ENCODE peak calls at places on chromosomes 13 and 19, in ten cellular contexts. E, V, X, F, P, Y, S, D, A and M are unnamed samples.

GRCh38 chr13:31035162-31035951 is 102.9 kb downstream of the TEX26 start:
- DNase-seq in S (no peak), Y (no peak), X (peak), E (no peak), V (no peak), A (no peak), F (peak), P (no peak), D (no peak), M (no peak)

GRCh38 chr13:49855930-49856329 is 63.4 kb upstream of the KPNA3 start:
- DNase-seq in E (no peak), Y (no peak), V (no peak), D (no peak), F (no peak), A (no peak), S (no peak), X (no peak), P (no peak), M (no peak)

GRCh38 chr13:75016225-75016624 is 465.7 kb downstream of the TBC1D4 start:
- DNase-seq in S (no peak), E (no peak), X (no peak), Y (no peak), V (no peak), F (no peak), D (no peak), P (no peak), A (no peak), M (no peak)

GRCh38 chr19:49019242-49019932 is 2.5 kb upstream of the LHB start:
- DNase-seq in Y (peak), S (peak), E (peak), D (no peak), P (peak), V (no peak), X (peak), A (no peak), F (peak), M (peak)

GRCh38 chr19:7673995-7674667 is 2.8 kb upstream of the MCEMP1 start:
- DNase-seq in V (peak), E (peak), S (peak), F (peak), D (no peak), P (peak), Y (no peak), A (no peak), X (peak), M (peak)

GRCh38 chr19:39138221-39139211 is 12.9 kb downstream of the PAK4 start:
- DNase-seq in A (no peak), D (no peak), Y (no peak), X (no peak), F (no peak), E (no peak), P (no peak), V (no peak), S (no peak), M (no peak)

GRCh38 chr13:96816874-96817273 is 177.4 kb downstream of the OXGR1 start:
- DNase-seq in V (no peak), P (no peak), A (no peak), D (no peak), E (no peak), F (no peak), X (no peak), Y (no peak), S (no peak), M (no peak)

GRCh38 chr13:30026093-30026492 is 175.7 kb upstream of the UBL3 start:
- DNase-seq in A (no peak), V (peak), Y (no peak), P (no peak), D (no peak), F (no peak), X (peak), E (no peak), S (peak), M (no peak)

GRCh38 chr13:30394798-30395191 is 27.5 kb upstream of the UBE2L5 start:
- DNase-seq in E (no peak), S (no peak), X (peak), A (no peak), V (no peak), Y (no peak), P (no peak), D (no peak), F (no peak), M (no peak)

GRCh38 chr13:33454844-33455256 is 169.3 kb upstream of the STARD13 start:
- DNase-seq in E (no peak), A (no peak), Y (no peak), X (peak), V (peak), D (no peak), F (no peak), P (no peak), S (no peak), M (no peak)

GRCh38 chr13:24013189-24013588 is 115.9 kb upstream of the C1QTNF9B start:
- DNase-seq in A (no peak), Y (no peak), V (no peak), X (no peak), D (no peak), P (no peak), S (no peak), F (no peak), E (no peak), M (no peak)

GRCh38 chr19:31784631-31785237 is 435.5 kb upstream of the TSHZ3 start:
- DNase-seq in P (no peak), F (no peak), V (no peak), E (no peak), D (no peak), Y (no peak), A (no peak), X (no peak), S (no peak), M (no peak)

GRCh38 chr19:7254590-7254989 is 39.6 kb downstream of the INSR start:
- DNase-seq in A (no peak), Y (no peak), D (no peak), E (no peak), P (no peak), V (no peak), X (no peak), F (no peak), S (no peak), M (peak)

GRCh38 chr13:75088915-75089314 is 393.1 kb downstream of the TBC1D4 start:
- DNase-seq in F (no peak), V (no peak), P (no peak), D (no peak), A (no peak), Y (no peak), E (no peak), X (no peak), S (no peak), M (no peak)

GRCh38 chr13:74641586-74641985 is 507.4 kb upstream of the KLF12 start:
- DNase-seq in X (peak), A (no peak), V (no peak), S (peak), D (no peak), Y (no peak), F (no peak), P (no peak), E (no peak), M (no peak)

GRCh38 chr13:113224486-113224885 is 15.1 kb downstream of the CUL4A start:
- DNase-seq in V (no peak), X (no peak), P (no peak), F (peak), D (no peak), E (no peak), Y (no peak), A (no peak), S (no peak), M (no peak)

GRCh38 chr19:29559743-29560142 is 33.9 kb downstream of the VSTM2B start:
- DNase-seq in F (peak), P (no peak), Y (no peak), D (no peak), A (no peak), X (no peak), V (no peak), S (no peak), E (no peak), M (no peak)

GRCh38 chr13:44396963-44397580 is 23.4 kb downstream of the SERP2 start:
- DNase-seq in V (no peak), F (peak), P (peak), Y (no peak), E (no peak), S (peak), D (peak), A (no peak), X (peak), M (peak)

GRCh38 chr13:110912651-110913051 is 2.2 kb downstream of the ANKRD10 start:
- DNase-seq in Y (no peak), X (peak), A (no peak), E (no peak), F (peak), V (no peak), S (peak), D (no peak), P (peak), M (peak)

GRCh38 chr19:5152767-5153532 is 184.0 kb downstream of the KDM4B start:
- DNase-seq in X (no peak), D (no peak), P (no peak), A (no peak), V (no peak), F (no peak), S (no peak), E (no peak), Y (no peak), M (no peak)

GRCh38 chr19:10812902-10813404 is 23.1 kb downstream of the TMED1 start:
- DNase-seq in F (peak), P (peak), X (peak), D (no peak), E (no peak), Y (no peak), A (no peak), V (peak), S (peak), M (no peak)

GRCh38 chr19:15962319-15962718 is 13.5 kb downstream of the OR10H4 start:
- DNase-seq in X (no peak), F (no peak), Y (no peak), A (no peak), D (no peak), E (no peak), S (no peak), V (no peak), P (no peak), M (peak)

GRCh38 chr19:3249408-3249807 is 24.9 kb downstream of the CELF5 start:
- DNase-seq in F (no peak), S (no peak), E (no peak), X (no peak), A (no peak), D (no peak), V (no peak), Y (no peak), P (no peak), M (no peak)

GRCh38 chr19:3251229-3251628 is 26.8 kb downstream of the CELF5 start:
- DNase-seq in X (no peak), E (no peak), V (no peak), D (no peak), A (no peak), F (no peak), S (no peak), P (no peak), Y (no peak), M (no peak)

GRCh38 chr19:3252650-3253049 is 28.2 kb downstream of the CELF5 start:
- DNase-seq in E (no peak), A (no peak), X (no peak), V (no peak), Y (no peak), P (no peak), D (no peak), F (no peak), S (no peak), M (no peak)

GRCh38 chr19:3248728-3249315 is 24.4 kb downstream of the CELF5 start:
- DNase-seq in A (no peak), X (no peak), E (no peak), V (no peak), Y (no peak), S (no peak), P (no peak), F (no peak), D (no peak), M (no peak)

DNA sequence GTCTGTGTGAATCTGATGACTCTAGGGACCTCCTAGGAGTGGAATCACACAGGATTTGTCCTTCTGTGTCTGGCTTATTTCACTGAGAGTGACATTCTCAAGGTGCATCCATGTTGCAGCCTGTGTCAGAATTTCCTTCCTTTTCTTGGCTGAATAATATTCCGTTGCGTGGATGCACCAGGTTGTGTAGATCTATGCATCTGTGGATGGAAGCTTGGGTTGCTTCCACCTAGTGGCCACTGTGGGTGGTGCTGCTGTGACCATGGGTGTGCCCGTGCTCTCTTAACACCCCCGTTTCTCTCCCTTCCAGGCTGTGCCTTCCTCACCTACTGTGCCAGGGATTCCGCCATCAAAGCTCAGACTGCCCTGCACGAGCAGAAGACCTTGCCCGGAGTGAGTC is 26.2 kb downstream of the CELF5 start:
- DNase-seq in F (no peak), Y (no peak), V (no peak), X (no peak), A (no peak), S (no peak), P (no peak), E (no peak), D (no peak), M (peak)
- TF ChIP-seq CTCF in F (peak), Y (no peak), V (peak), X (peak), A (peak), S (peak), P (peak), E (peak), D (peak), M (peak)

GRCh38 chr19:41853344-41853743 is 6.7 kb upstream of the RPS19 start:
- DNase-seq in A (no peak), X (no peak), D (no peak), E (no peak), S (no peak), F (no peak), V (no peak), P (no peak), Y (no peak), M (no peak)
- TF ChIP-seq CTCF in A (no peak), X (no peak), D (no peak), E (no peak), S (no peak), F (no peak), V (no peak), P (no peak), Y (no peak), M (no peak)

DNA sequence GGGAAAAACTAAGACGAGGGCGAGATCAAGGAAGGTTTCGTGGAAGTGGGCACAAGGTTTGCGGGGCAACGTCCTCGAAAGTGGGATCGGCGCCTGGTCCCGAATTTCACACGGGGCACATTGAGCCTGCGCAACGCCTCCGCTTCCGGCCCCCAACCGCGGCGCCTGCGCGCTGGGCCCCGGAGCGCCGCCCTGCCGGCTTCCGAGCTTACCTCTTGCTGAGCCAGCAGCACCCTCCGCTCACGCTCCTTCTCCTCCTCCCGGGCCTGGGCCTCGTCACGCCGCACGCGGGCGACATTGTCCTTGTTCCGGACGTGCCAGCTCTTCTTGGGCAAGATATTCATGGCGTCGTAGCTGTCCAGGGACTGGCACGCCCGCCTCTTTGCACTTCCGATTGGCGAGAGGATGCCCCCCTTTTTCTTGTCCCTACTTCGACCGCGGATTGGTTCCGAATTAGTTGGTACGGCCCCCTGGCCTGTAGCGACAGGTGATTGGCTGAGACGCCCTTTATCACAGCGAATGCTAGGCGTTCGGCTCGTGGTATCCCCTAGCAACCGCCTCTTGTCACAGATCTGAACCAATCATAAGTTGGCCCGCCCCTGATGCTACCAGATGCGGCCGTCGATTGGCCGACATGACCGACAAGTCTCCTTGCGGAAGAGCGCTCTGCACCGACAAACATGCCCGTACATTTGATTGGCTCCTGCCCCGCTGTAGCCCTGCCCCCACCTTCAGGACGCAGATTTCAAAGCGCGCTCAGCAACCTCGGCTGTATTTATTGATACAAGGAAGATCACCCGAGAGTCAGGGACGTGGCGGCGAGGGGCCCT is at the start of gene LENG1:
- DNase-seq in F (peak), A (peak), V (peak), E (peak), P (peak), X (peak), Y (peak), S (peak), D (peak), M (peak)
- TF ChIP-seq CTCF in F (peak), A (peak), V (peak), E (peak), P (peak), X (peak), Y (no peak), S (peak), D (peak), M (peak)

GRCh38 chr19:55383789-55384575 is at the start of gene TMEM238:
- DNase-seq in Y (peak), S (peak), F (peak), D (peak), X (peak), E (peak), A (no peak), P (peak), V (no peak), M (peak)
- TF ChIP-seq CTCF in Y (no peak), S (peak), F (no peak), D (peak), X (peak), E (peak), A (peak), P (peak), V (no peak), M (no peak)